ENCODE peak calls at places on chromosomes 3 and 15, in four cellular contexts. N, M, K and W are unnamed samples. For H3K9me3, the result is how much of the 10 kb centered on the place peaks cover.

GRCh38 chr3:15982667-15983145 is 184.9 kb upstream of the ANKRD28 start:
- DNase-seq in M (no peak), K (no peak), N (peak), W (no peak)

GRCh38 chr15:38724827-38725226 is 160.2 kb upstream of the RASGRP1 start:
- DNase-seq in M (no peak), N (no peak), K (no peak), W (no peak)

GRCh38 chr3:15491143-15491542 is 30.4 kb downstream of the COLQ start:
- DNase-seq in K (no peak), M (no peak), N (no peak), W (no peak)

GRCh38 chr3:52830535-52831258 is at the start of gene ITIH4:
- DNase-seq in M (no peak), N (no peak), K (no peak), W (no peak)

GRCh38 chr3:79604681-79605080 is 163.1 kb downstream of the ROBO1 start:
- DNase-seq in N (no peak), M (no peak), K (no peak), W (no peak)

GRCh38 chr15:23422099-23422945 is 24.7 kb downstream of the GOLGA6L2 start:
- DNase-seq in K (no peak), N (no peak), M (peak), W (no peak)

GRCh38 chr3:151395806-151396205 is 11.3 kb upstream of the P2RY12 start:
- DNase-seq in M (no peak), N (no peak), K (no peak), W (no peak)

GRCh38 chr15:95669146-95669922 is 661.2 kb upstream of the NR2F2 start:
- DNase-seq in M (no peak), K (no peak), N (no peak), W (no peak)

GRCh38 chr15:86362556-86362955 is 282.9 kb downstream of the AGBL1 start:
- DNase-seq in K (no peak), N (peak), M (no peak), W (no peak)

GRCh38 chr3:174659516-174659915 is 199.6 kb upstream of the NAALADL2 start:
- DNase-seq in M (no peak), K (no peak), N (no peak), W (no peak)

GRCh38 chr15:63462053-63462452 is 42.3 kb upstream of the USP3 start:
- DNase-seq in M (no peak), N (no peak), K (no peak), W (no peak)

GRCh38 chr3:183527421-183527979 is 28.0 kb downstream of the KLHL6 start:
- DNase-seq in N (no peak), M (no peak), K (no peak), W (no peak)

GRCh38 chr3:188631291-188632010 is 477.5 kb downstream of the LPP start:
- DNase-seq in N (no peak), M (no peak), K (no peak), W (no peak)

GRCh38 chr3:133855772-133856171 is 39.9 kb downstream of the RAB6B start:
- DNase-seq in K (no peak), N (no peak), M (no peak), W (no peak)

GRCh38 chr15:36936652-36937051 is 163.7 kb downstream of the MEIS2 start:
- DNase-seq in M (no peak), N (no peak), K (no peak), W (no peak)

GRCh38 chr3:45635475-45636256 is 41.1 kb downstream of the LIMD1 start:
- DNase-seq in M (no peak), N (no peak), K (no peak), W (no peak)

GRCh38 chr3:110697961-110698360 is 373.7 kb upstream of the NECTIN3 start:
- DNase-seq in N (no peak), M (no peak), K (no peak), W (no peak)

GRCh38 chr15:60840703-60841411 is 361.9 kb upstream of the ICE2 start:
- DNase-seq in M (no peak), N (no peak), K (no peak), W (no peak)

GRCh38 chr3:67906256-67906655 is 251.8 kb upstream of the SUCLG2 start:
- DNase-seq in K (no peak), M (no peak), N (no peak), W (no peak)

GRCh38 chr3:152267831-152268500 is 763 bp upstream of the MBNL1 start:
- DNase-seq in M (no peak), N (no peak), K (no peak), W (no peak)

GRCh38 chr3:188584958-188585689 is 431.2 kb downstream of the LPP start:
- DNase-seq in M (no peak), K (no peak), N (no peak), W (no peak)

GRCh38 chr15:68655686-68656437 is 77.1 kb downstream of the CORO2B start:
- DNase-seq in M (peak), K (no peak), N (no peak), W (no peak)

GRCh38 chr3:140103166-140103565 is 168.2 kb downstream of the CLSTN2 start:
- DNase-seq in N (no peak), M (no peak), K (no peak), W (no peak)

GRCh38 chr3:61582287-61582686 is 20.9 kb downstream of the PTPRG start:
- DNase-seq in N (no peak), K (no peak), M (no peak), W (no peak)

GRCh38 chr3:29488922-29489321 is 208.1 kb downstream of the RBMS3 start:
- DNase-seq in N (no peak), M (no peak), K (no peak), W (no peak)

GRCh38 chr15:72873379-72874233 is 90.0 kb upstream of the ADPGK start:
- DNase-seq in K (no peak), M (no peak), N (peak), W (no peak)

GRCh38 chr3:194407423-194407822 is 8.4 kb upstream of the GP5 start:
- DNase-seq in M (no peak), K (no peak), N (no peak), W (no peak)

GRCh38 chr3:8775602-8776001 is 6.2 kb upstream of the OXTR start:
- DNase-seq in M (no peak), N (peak), K (no peak), W (no peak)

GRCh38 chr15:69559440-69560215 is 107.0 kb downstream of the RPLP1 start:
- DNase-seq in N (no peak), M (no peak), K (no peak), W (no peak)

GRCh38 chr3:159819676-159820075 is 169.0 kb upstream of the IL12A start:
- DNase-seq in N (no peak), M (no peak), K (no peak), W (no peak)

GRCh38 chr3:31029756-31030155 is 135.3 kb upstream of the GADL1 start:
- DNase-seq in N (no peak), K (no peak), M (no peak), W (no peak)

GRCh38 chr3:72143970-72144717 is 359.2 kb upstream of the PROK2 start:
- DNase-seq in K (no peak), N (no peak), M (no peak), W (no peak)

GRCh38 chr15:78949461-78949860 is 4.6 kb upstream of the CTSH start:
- DNase-seq in K (no peak), M (no peak), N (no peak), W (no peak)

GRCh38 chr3:40924559-40925058 is 274.7 kb upstream of the CTNNB1 start:
- DNase-seq in K (no peak), M (no peak), N (peak), W (no peak)

GRCh38 chr3:4493931-4494806 is 1.0 kb downstream of the ITPR1 start:
- DNase-seq in N (peak), M (peak), K (peak), W (no peak)

GRCh38 chr3:34863485-34863884 is 775.8 kb upstream of the ARPP21 start:
- DNase-seq in M (no peak), N (peak), K (no peak), W (no peak)

GRCh38 chr15:79339588-79340314 is 28.8 kb downstream of the TMED3 start:
- DNase-seq in K (no peak), M (no peak), N (no peak), W (no peak)

GRCh38 chr15:48647963-48648362 is 2.5 kb upstream of the FBN1 start:
- DNase-seq in M (no peak), K (no peak), N (peak), W (no peak)

GRCh38 chr3:109018828-109019227 is 65.1 kb upstream of the GUCA1C start:
- DNase-seq in K (no peak), N (no peak), M (no peak), W (no peak)

GRCh38 chr3:109028753-109029152 is 75.1 kb upstream of the GUCA1C start:
- DNase-seq in M (no peak), K (no peak), N (no peak), W (no peak)

GRCh38 chr3:109025896-109026295 is 72.2 kb upstream of the GUCA1C start:
- DNase-seq in M (no peak), K (no peak), N (no peak), W (no peak)

GRCh38 chr3:109023656-109024254 is 70.1 kb upstream of the GUCA1C start:
- DNase-seq in K (peak), N (no peak), M (no peak), W (peak)
- TF ChIP-seq CTCF in K (peak), N (peak), M (peak), W (peak)

GRCh38 chr3:6965881-6966280 is 105.0 kb downstream of the GRM7 start:
- DNase-seq in K (no peak), M (no peak), N (no peak), W (no peak)
- H3K9me3 ChIP-seq in K (under half), M (under half), N (under half), W (under half)

GRCh38 chr3:56294316-56294715 is 174.0 kb downstream of the ERC2 start:
- DNase-seq in N (no peak), M (no peak), K (no peak), W (no peak)

GRCh38 chr3:56288258-56288657 is 180.0 kb downstream of the ERC2 start:
- DNase-seq in M (no peak), N (no peak), K (no peak), W (no peak)

GRCh38 chr3:56291953-56292352 is 176.3 kb downstream of the ERC2 start:
- DNase-seq in K (no peak), M (no peak), N (no peak), W (no peak)

GRCh38 chr3:56290376-56290775 is 177.9 kb downstream of the ERC2 start:
- DNase-seq in K (no peak), N (no peak), M (no peak), W (no peak)

DNA sequence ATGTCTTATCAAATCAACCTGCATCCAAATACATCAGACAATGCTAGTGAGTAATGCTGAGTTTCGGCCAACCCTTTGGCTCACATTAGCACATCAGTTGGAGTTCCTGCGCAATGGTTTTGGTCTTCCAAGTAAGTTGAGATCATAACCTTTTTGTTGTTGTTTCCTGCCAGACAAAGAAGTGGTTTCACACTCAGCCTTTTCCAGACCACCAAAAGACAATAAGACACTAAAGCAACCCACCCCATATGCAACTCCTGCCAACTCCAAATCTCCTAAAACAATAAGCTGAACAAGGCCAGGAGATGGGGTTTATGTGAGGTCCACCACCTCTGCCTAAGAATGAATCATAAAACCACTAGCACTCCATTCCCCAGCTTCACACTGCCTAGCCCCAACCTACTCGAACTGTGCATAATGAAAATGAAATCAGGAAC is 177.0 kb downstream of the ERC2 start:
- DNase-seq in K (no peak), N (no peak), M (no peak), W (no peak)
- TF ChIP-seq EP300 in K (no peak), N (no peak), M (no peak), W (peak)

DNA sequence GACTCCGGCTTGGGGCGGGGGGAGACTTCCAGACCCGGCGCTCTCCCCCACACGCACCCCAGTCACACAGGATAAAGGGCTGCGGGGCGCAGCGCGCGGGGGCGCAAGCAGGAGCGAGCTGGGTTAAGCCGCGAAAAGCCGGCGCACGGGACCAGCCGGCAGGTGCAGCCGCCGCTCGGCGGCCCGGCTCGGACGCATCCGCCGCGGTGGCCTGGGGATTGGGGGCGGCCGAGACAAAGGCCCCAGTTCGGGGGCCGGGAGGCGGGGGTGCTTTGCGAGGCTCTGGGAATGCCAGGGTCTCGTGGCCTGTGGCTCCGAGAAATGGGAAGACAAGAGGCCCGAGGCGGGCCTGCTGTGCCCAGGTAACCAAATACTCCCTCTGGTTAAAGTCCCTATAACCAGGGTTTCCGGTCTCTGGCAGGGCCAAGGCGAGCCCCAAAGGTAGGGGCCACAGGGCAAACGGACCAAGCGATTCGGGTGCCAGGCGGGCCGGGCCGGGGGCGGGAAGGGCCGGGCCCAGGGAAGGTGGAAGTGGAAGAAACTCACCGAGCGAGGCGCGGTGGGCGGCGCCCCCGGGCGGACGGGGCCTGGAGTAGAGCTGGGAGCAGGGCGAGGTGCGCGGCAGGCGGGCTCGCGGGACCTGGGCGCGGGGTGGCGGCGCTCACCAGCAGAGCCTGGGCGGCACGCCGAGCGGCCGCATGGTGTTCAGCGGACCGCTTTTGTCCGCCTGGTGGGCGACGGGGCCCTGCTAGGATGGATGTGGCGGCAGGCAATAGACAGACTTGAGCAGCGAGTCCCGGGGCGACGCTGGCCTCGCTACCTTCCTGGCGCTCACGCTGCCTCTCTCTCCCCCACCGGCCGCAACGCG is at the start of gene GATA2:
- DNase-seq in M (peak), N (no peak), K (no peak), W (no peak)
- TF ChIP-seq CTCF in M (no peak), N (no peak), K (no peak), W (no peak)

GRCh38 chr3:168498194-168498593 is 402.5 kb upstream of the GOLIM4 start:
- DNase-seq in N (no peak), M (no peak), K (no peak), W (no peak)
- H3K9me3 ChIP-seq in N (under half), M (under half), K (under half), W (under half)

GRCh38 chr3:176692172-176692923 is 504.9 kb downstream of the TBL1XR1 start:
- DNase-seq in K (no peak), N (no peak), M (no peak), W (no peak)
- TF ChIP-seq EP300 in K (no peak), N (no peak), M (no peak), W (no peak)

GRCh38 chr3:10935028-10935427 is 57.5 kb upstream of the SLC6A1 start:
- DNase-seq in N (no peak), K (no peak), M (peak), W (no peak)
- TF ChIP-seq CTCF in N (no peak), K (no peak), M (no peak), W (no peak)

GRCh38 chr15:25094519-25094918 is 139.7 kb downstream of the SNRPN start:
- DNase-seq in N (peak), K (no peak), M (no peak), W (no peak)
- H3K9me3 ChIP-seq in N (half or more), K (under half), M (half or more), W (under half)